ENCODE peak calls at places on chromosomes 11 and 22, in seven cellular contexts. C is transverse colon, X is Peyer's patch, D is A549, Q is sigmoid colon, T is gastrocnemius medialis, G is H54. L is an unnamed sample.

GRCh38 chr11:119635776-119636175 is 93.2 kb downstream of the NECTIN1 start:
- DNase-seq in C (no peak), X (no peak), D (no peak), Q (no peak), T (no peak), G (no peak), L (no peak)

GRCh38 chr22:33639588-33640254 is 280.6 kb downstream of the LARGE1 start:
- DNase-seq in C (no peak), X (no peak), D (no peak), Q (no peak), T (no peak), G (no peak), L (no peak)

GRCh38 chr11:20739004-20739612 is 69.7 kb downstream of the NELL1 start:
- DNase-seq in C (no peak), X (no peak), D (no peak), Q (no peak), T (no peak), G (no peak), L (no peak)

GRCh38 chr22:29040385-29041275 is 21.0 kb downstream of the C22orf31 start:
- DNase-seq in C (peak), X (no peak), D (no peak), Q (peak), T (peak), G (peak), L (peak)

GRCh38 chr22:43263645-43264514 is 76.9 kb upstream of the TTLL12 start:
- DNase-seq in C (peak), X (peak), D (no peak), Q (no peak), T (peak), G (no peak), L (peak)

GRCh38 chr11:15897211-15897960 is 459.0 kb downstream of the SOX6 start:
- DNase-seq in C (no peak), X (no peak), D (no peak), Q (no peak), T (no peak), G (no peak), L (no peak)

GRCh38 chr22:44712156-44712555 is 10.2 kb downstream of the PRR5 start:
- DNase-seq in C (no peak), X (no peak), D (no peak), Q (no peak), T (no peak), G (no peak), L (no peak)

GRCh38 chr22:46965552-46966494 is 203.4 kb downstream of the TBC1D22A start:
- DNase-seq in C (no peak), X (no peak), D (no peak), Q (peak), T (no peak), G (no peak), L (no peak)

DNA sequence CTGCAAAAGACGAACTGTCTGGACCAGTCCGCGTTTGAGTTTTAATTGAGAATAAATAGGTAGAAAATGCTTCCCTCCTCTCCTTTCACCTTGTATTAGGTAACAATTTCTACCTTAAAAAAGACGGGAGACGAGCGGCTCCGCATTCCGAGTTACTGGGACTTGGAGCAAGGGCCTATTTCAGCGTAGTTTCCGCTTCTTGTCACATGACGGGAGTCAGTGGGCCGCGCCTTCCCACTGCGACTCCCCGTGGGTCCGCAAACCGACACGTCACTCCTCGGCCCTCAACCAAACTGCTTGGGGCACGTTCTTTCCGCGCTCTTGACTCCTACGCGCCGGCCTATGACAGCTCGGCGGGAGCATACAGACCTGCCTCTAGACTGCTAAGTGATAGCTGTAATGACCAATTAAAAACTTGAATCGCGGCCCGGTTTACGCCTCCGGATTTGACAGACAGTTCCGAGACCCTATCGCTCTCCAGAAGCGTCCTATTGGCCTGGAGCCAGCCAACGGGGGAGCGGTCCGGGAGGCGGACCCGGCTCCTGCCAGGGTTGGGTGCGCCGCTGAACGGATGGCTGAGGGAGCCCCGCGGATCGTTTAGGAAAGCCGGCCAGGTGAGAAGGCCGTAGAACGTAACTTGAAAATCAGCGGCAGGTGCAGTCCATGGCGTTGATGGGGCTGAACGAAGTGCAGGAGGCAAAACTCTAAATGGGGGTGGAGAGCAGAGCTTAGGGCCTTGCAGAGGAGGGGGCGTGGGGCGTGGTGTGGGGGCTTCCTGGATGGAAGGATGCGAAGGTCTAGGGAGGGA is at the start of gene STT3A:
- DNase-seq in C (peak), X (peak), D (peak), Q (peak), T (peak), G (peak), L (peak)
- TF ChIP-seq POLR2A in C (peak), X (peak), D (peak), Q (peak), T (peak), G (peak), L (peak)

DNA sequence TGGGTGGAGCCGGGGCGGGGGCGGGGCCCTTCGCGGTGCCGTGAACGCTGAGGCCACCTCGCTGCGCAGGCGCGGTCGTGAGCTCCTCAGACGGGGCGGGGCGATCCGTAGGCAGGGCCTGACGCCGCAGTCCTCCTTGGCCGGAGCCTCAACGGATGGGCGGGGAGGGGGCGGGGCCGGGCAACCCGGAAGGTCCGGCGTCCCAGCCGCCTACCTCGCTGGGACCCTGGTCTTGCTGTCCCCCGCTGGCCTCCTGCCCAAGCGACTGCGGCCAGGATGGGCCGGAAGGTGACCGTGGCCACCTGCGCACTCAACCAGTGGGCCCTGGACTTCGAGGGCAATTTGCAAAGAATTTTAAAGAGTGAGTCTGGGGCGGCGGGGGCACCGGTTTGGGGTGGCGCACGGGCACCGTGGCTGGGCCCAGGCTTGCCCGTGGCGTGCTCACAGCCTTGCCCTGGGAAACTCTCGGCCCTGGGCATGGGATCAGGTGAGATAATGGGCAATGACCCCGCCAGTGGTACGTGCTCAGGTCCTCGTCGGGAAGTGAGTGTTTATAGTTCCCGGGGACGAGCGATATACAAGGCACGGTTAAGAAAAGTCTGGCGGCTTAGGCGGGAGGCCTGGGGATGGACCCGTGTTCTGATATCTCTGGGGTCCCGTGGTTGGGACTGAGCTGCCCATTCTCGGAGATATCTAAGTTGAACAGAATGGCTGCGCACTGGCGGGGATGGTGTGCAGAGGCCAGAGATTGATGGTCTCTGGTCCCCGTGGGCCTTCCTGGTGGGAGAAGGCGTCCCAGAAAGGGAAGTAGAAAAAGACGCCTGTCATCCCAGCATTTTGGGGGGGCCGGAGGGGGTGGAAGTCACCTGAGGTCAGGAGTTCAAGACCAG is at the start of gene NADSYN1:
- DNase-seq in C (peak), X (peak), D (peak), Q (peak), T (peak), G (peak), L (peak)
- TF ChIP-seq POLR2A in C (peak), X (peak), D (peak), Q (peak), T (peak), G (peak), L (peak)

GRCh38 chr11:37988031-37988430 is 1390.0 kb upstream of the RAG2 start:
- DNase-seq in C (no peak), X (no peak), D (no peak), Q (no peak), T (no peak), G (no peak), L (no peak)
- TF ChIP-seq POLR2A in C (no peak), X (no peak), D (no peak), Q (no peak), T (no peak), G (no peak), L (no peak)

GRCh38 chr22:23144926-23145906 is at the start of gene RAB36:
- DNase-seq in C (peak), X (peak), D (peak), Q (peak), T (peak), G (peak), L (peak)
- TF ChIP-seq POLR2A in C (peak), X (peak), D (peak), Q (no peak), T (no peak), G (peak), L (no peak)

GRCh38 chr11:5967708-5968107 is 586 bp downstream of the OR56A5 start:
- DNase-seq in C (no peak), X (no peak), D (no peak), Q (no peak), T (no peak), G (no peak), L (no peak)

GRCh38 chr11:5968394-5968793 is at the start of gene OR56A5:
- DNase-seq in C (no peak), X (no peak), D (no peak), Q (no peak), T (no peak), G (no peak), L (no peak)

GRCh38 chr11:5973530-5973929 is 5.2 kb upstream of the OR56A5 start:
- DNase-seq in C (no peak), X (no peak), D (no peak), Q (no peak), T (no peak), G (no peak), L (no peak)
- TF ChIP-seq POLR2A in C (no peak), X (no peak), D (no peak), Q (no peak), T (no peak), G (no peak), L (no peak)

GRCh38 chr11:130314184-130314748 is 451 bp downstream of the ZBTB44 start:
- DNase-seq in C (peak), X (peak), D (peak), Q (peak), T (peak), G (peak), L (peak)
- TF ChIP-seq POLR2A in C (peak), X (peak), D (peak), Q (no peak), T (peak), G (peak), L (no peak)

GRCh38 chr11:2519517-2519878 is 74.7 kb downstream of the KCNQ1 start:
- DNase-seq in C (no peak), X (no peak), D (no peak), Q (no peak), T (no peak), G (no peak), L (no peak)

GRCh38 chr11:2519879-2520735 is 75.3 kb downstream of the KCNQ1 start:
- DNase-seq in C (peak), X (peak), D (no peak), Q (peak), T (peak), G (no peak), L (no peak)

GRCh38 chr11:2521681-2522630 is 77.1 kb downstream of the KCNQ1 start:
- DNase-seq in C (peak), X (peak), D (no peak), Q (peak), T (peak), G (no peak), L (no peak)

GRCh38 chr11:2521081-2521480 is 76.3 kb downstream of the KCNQ1 start:
- DNase-seq in C (no peak), X (peak), D (no peak), Q (peak), T (peak), G (no peak), L (no peak)

GRCh38 chr11:2520736-2521035 is 75.9 kb downstream of the KCNQ1 start:
- DNase-seq in C (no peak), X (no peak), D (no peak), Q (peak), T (no peak), G (no peak), L (no peak)
- TF ChIP-seq POLR2A in C (no peak), X (no peak), D (no peak), Q (no peak), T (no peak), G (no peak), L (no peak)

GRCh38 chr11:536841-537621 is at the start of gene LRRC56:
- DNase-seq in C (peak), X (peak), D (peak), Q (peak), T (peak), G (no peak), L (peak)
- TF ChIP-seq POLR2A in C (peak), X (no peak), D (no peak), Q (no peak), T (no peak), G (no peak), L (peak)

GRCh38 chr11:126032374-126032773 is 30.3 kb downstream of the CDON start:
- DNase-seq in C (no peak), X (no peak), D (no peak), Q (no peak), T (no peak), G (no peak), L (no peak)

GRCh38 chr11:126034026-126034822 is 28.4 kb downstream of the CDON start:
- DNase-seq in C (no peak), X (no peak), D (no peak), Q (no peak), T (no peak), G (no peak), L (no peak)

GRCh38 chr11:126039485-126040271 is 23.0 kb downstream of the CDON start:
- DNase-seq in C (no peak), X (no peak), D (no peak), Q (no peak), T (no peak), G (no peak), L (no peak)

GRCh38 chr11:126034880-126035279 is 27.8 kb downstream of the CDON start:
- DNase-seq in C (no peak), X (no peak), D (no peak), Q (no peak), T (no peak), G (no peak), L (no peak)

DNA sequence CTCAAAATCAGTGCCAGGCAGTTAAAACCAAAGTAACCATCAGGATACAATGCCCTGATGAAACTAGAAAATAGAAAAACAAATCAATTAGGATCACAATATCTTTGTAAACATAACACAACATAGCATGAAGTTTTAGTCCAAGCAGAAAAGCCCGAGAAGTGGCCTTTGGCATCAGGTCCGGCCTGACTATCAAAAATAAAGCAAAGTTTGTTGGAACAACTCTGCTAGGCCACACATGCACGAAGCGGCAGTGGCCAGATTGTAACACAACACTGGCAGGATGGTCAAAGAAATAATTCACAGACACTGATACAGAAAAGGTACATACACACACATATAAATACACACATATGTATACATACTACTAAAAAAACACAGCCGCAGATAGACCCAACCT is 26.9 kb downstream of the CDON start:
- DNase-seq in C (no peak), X (no peak), D (no peak), Q (no peak), T (no peak), G (no peak), L (no peak)
- TF ChIP-seq POLR2A in C (no peak), X (no peak), D (no peak), Q (no peak), T (no peak), G (no peak), L (no peak)

DNA sequence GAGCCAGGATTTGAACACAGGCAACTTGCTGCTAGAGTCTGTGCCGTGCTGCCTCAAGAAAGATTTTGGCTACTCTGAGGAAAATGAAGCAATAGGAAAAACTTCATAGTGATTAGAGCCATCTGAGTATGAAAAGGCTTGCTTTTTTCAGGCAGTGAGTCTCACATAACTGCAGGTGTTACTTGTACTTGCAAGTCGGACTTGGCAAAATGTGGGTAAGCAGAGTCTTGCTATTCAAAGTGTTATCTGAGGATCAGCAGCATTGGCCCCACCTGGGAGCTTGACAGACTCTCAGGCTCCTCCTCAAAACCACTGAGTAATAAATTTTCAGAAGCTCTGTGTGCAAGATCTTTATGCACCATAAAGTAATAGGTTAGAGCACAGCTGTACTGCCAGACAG is 18.1 kb downstream of the RNF141 start:
- DNase-seq in C (no peak), X (no peak), D (no peak), Q (no peak), T (no peak), G (no peak), L (no peak)
- TF ChIP-seq POLR2A in C (no peak), X (no peak), D (no peak), Q (no peak), T (no peak), G (no peak), L (no peak)

L was measured in erythroblast.